ENCODE peak calls at places on chromosomes 5 and 9, in five cellular contexts. G is AG09309, L is iPS DF 19.7, P is anterior cingulate cortex, U is HuH-7.5. E is an unnamed sample.

GRCh38 chr5:168659286-168659847 is 80.2 kb upstream of the PANK3 start:
- DNase-seq in L (no peak), P (no peak), G (no peak), U (no peak), E (no peak)

GRCh38 chr5:14895301-14895700 is 23.7 kb upstream of the ANKH start:
- DNase-seq in G (no peak), P (no peak), U (no peak), L (no peak), E (no peak)

GRCh38 chr9:79028101-79028500 is 543.7 kb upstream of the TLE4 start:
- DNase-seq in U (no peak), G (no peak), L (no peak), P (no peak), E (no peak)

GRCh38 chr5:170501931-170502330 is 1.9 kb upstream of the KCNIP1 start:
- DNase-seq in L (no peak), U (no peak), P (no peak), G (no peak), E (no peak)

GRCh38 chr5:78318337-78318736 is 23.8 kb upstream of the AP3B1 start:
- DNase-seq in U (no peak), P (no peak), G (no peak), L (no peak), E (no peak)

GRCh38 chr9:119701651-119702050 is 332.4 kb upstream of the BRINP1 start:
- DNase-seq in U (no peak), L (no peak), G (no peak), P (no peak), E (no peak)

GRCh38 chr5:1409386-1410110 is 35.7 kb downstream of the SLC6A3 start:
- DNase-seq in G (no peak), U (peak), P (no peak), L (no peak), E (no peak)

GRCh38 chr5:66554211-66554610 is 42.0 kb upstream of the MAST4 start:
- DNase-seq in L (no peak), G (no peak), P (no peak), U (no peak), E (no peak)

GRCh38 chr5:147483197-147483790 is 26.6 kb downstream of the DPYSL3 start:
- DNase-seq in G (no peak), L (no peak), P (no peak), U (no peak), E (no peak)

GRCh38 chr5:81759632-81760005 is 8.7 kb upstream of the SSBP2 start:
- DNase-seq in U (no peak), L (no peak), G (no peak), P (no peak), E (no peak)

GRCh38 chr5:167245871-167246270 is 1045.6 kb upstream of the WWC1 start:
- DNase-seq in L (peak), G (no peak), U (no peak), P (no peak), E (no peak)

GRCh38 chr9:89440548-89440947 is 57.4 kb downstream of the SEMA4D start:
- DNase-seq in U (no peak), P (no peak), L (no peak), G (no peak), E (no peak)

GRCh38 chr5:126192226-126192625 is 231.0 kb upstream of the GRAMD2B start:
- DNase-seq in L (no peak), P (no peak), G (no peak), U (no peak), E (no peak)

GRCh38 chr5:130135506-130135905 is 231.2 kb downstream of the CHSY3 start:
- DNase-seq in P (no peak), L (no peak), U (no peak), G (peak), E (no peak)

GRCh38 chr9:133408042-133408441 is 9.8 kb downstream of the REXO4 start:
- DNase-seq in G (no peak), P (no peak), L (no peak), U (no peak), E (no peak)

E was measured in AML-193.